ENCODE peak calls at places on chromosomes 16 and 17, in five cellular contexts. M is HCT116, B is GM12865, V is skeletal muscle cell, D is fibroblast of pulmonary artery. A is an unnamed sample.

GRCh38 chr16:56589141-56590039 is at the start of gene MT3:
- DNase-seq in M (no peak), V (no peak), B (no peak), D (no peak), A (no peak)

GRCh38 chr16:85350146-85350728 is 238.0 kb upstream of the CIBAR2 start:
- DNase-seq in V (no peak), B (no peak), D (no peak), M (no peak), A (no peak)

GRCh38 chr17:77952368-77952767 is 6.1 kb upstream of the TNRC6C start:
- DNase-seq in M (no peak), D (no peak), B (no peak), V (no peak), A (no peak)

GRCh38 chr16:85613609-85614337 is 651 bp downstream of the GSE1 start:
- DNase-seq in M (no peak), V (no peak), B (peak), D (no peak), A (peak)

GRCh38 chr17:61565213-61565612 is 25.8 kb downstream of the NACA2 start:
- DNase-seq in M (no peak), B (no peak), D (no peak), V (no peak), A (no peak)

GRCh38 chr17:63126607-63127006 is 160.6 kb downstream of the TANC2 start:
- DNase-seq in B (no peak), M (no peak), V (no peak), D (no peak), A (no peak)

GRCh38 chr16:57265850-57266530 is 18.5 kb downstream of the PLLP start:
- DNase-seq in D (peak), B (no peak), V (no peak), M (no peak), A (peak)

GRCh38 chr17:72122002-72122310 is 1.1 kb downstream of the SOX9 start:
- DNase-seq in V (no peak), D (peak), B (peak), M (no peak), A (peak)

GRCh38 chr16:81446318-81447275 is 2.0 kb downstream of the CMIP start:
- DNase-seq in D (no peak), B (peak), V (no peak), M (no peak), A (peak)

GRCh38 chr17:17079761-17080160 is 37.5 kb downstream of the MPRIP start:
- DNase-seq in B (no peak), D (no peak), V (no peak), M (no peak), A (peak)

GRCh38 chr17:81128774-81129173 is 36.5 kb upstream of the PVALEF start:
- DNase-seq in D (no peak), M (no peak), V (no peak), B (no peak), A (no peak)

GRCh38 chr16:31386157-31386984 is 6.8 kb upstream of the ITGAD start:
- DNase-seq in M (peak), B (peak), V (peak), D (peak), A (peak)

GRCh38 chr16:67538666-67539101 is 10.1 kb downstream of the RIPOR1 start:
- DNase-seq in V (no peak), M (no peak), B (no peak), D (peak), A (peak)

GRCh38 chr16:88524973-88525662 is 45.1 kb upstream of the ZC3H18 start:
- DNase-seq in V (no peak), D (no peak), B (no peak), M (no peak), A (no peak)

GRCh38 chr16:17723735-17724134 is 253.0 kb upstream of the XYLT1 start:
- DNase-seq in M (no peak), B (no peak), V (peak), D (no peak), A (peak)

GRCh38 chr17:71550675-71551074 is 570.1 kb upstream of the SOX9 start:
- DNase-seq in V (no peak), B (no peak), D (no peak), M (no peak), A (no peak)

GRCh38 chr16:89826531-89827382 is 1.5 kb upstream of the SPIRE2 start:
- DNase-seq in D (no peak), B (no peak), V (no peak), M (no peak), A (no peak)

GRCh38 chr17:45410144-45411091 is 22.3 kb downstream of the ARHGAP27 start:
- DNase-seq in V (no peak), B (peak), D (no peak), M (no peak), A (no peak)

GRCh38 chr17:51955245-51955644 is 203.3 kb downstream of the CA10 start:
- DNase-seq in B (no peak), D (no peak), M (no peak), V (no peak), A (no peak)

GRCh38 chr16:86096850-86097249 is 197.9 kb downstream of the IRF8 start:
- DNase-seq in M (no peak), V (no peak), B (no peak), D (no peak), A (no peak)

GRCh38 chr16:85860413-85861094 is 38.4 kb upstream of the IRF8 start:
- DNase-seq in B (peak), M (no peak), D (no peak), V (no peak), A (no peak)

GRCh38 chr17:67244621-67245072 is 349 bp downstream of the HELZ start:
- DNase-seq in M (no peak), B (no peak), V (no peak), D (no peak), A (no peak)

GRCh38 chr17:40351185-40352043 is 13.1 kb downstream of the GJD3 start:
- DNase-seq in B (no peak), V (no peak), M (no peak), D (no peak), A (no peak)

GRCh38 chr16:24758373-24758772 is 28.9 kb downstream of the TNRC6A start:
- DNase-seq in B (no peak), D (no peak), M (no peak), V (no peak), A (no peak)

GRCh38 chr16:23225634-23226033 is 43.1 kb downstream of the SCNN1G start:
- DNase-seq in B (no peak), M (no peak), D (no peak), V (no peak), A (no peak)

GRCh38 chr17:51604299-51605020 is 344.1 kb downstream of the UTP18 start:
- DNase-seq in M (no peak), V (no peak), B (no peak), D (no peak), A (no peak)

GRCh38 chr16:54503436-54503835 is 216.8 kb upstream of the IRX3 start:
- DNase-seq in V (no peak), B (no peak), D (peak), M (no peak), A (peak)

GRCh38 chr16:62194828-62195227 is 158.6 kb upstream of the CDH8 start:
- DNase-seq in D (no peak), B (peak), M (no peak), V (no peak), A (no peak)

GRCh38 chr16:15650698-15651161 is 685 bp downstream of the NDE1 start:
- DNase-seq in D (peak), B (peak), V (no peak), M (no peak), A (peak)

GRCh38 chr16:17228048-17228707 is 242.6 kb downstream of the XYLT1 start:
- DNase-seq in M (no peak), B (peak), V (no peak), D (no peak), A (no peak)

GRCh38 chr16:64705443-64705842 is 416.4 kb downstream of the CDH11 start:
- DNase-seq in D (no peak), B (no peak), M (no peak), V (peak), A (no peak)

GRCh38 chr17:59466943-59467801 is 98.2 kb upstream of the DHX40 start:
- DNase-seq in B (no peak), M (no peak), V (no peak), D (no peak), A (no peak)

GRCh38 chr16:9119795-9120194 is 28.4 kb downstream of the HAPSTR1 start:
- DNase-seq in M (no peak), D (peak), V (peak), B (no peak), A (peak)

GRCh38 chr16:3472878-3473595 is 22.3 kb downstream of the C16orf90 start:
- DNase-seq in V (no peak), M (no peak), D (no peak), B (no peak), A (no peak)

GRCh38 chr17:21376835-21377690 is 906 bp downstream of the KCNJ12 start:
- DNase-seq in D (peak), M (no peak), B (no peak), V (no peak), A (peak)

GRCh38 chr16:69348222-69348621 is 3.4 kb downstream of the TMED6 start:
- DNase-seq in D (no peak), M (no peak), B (no peak), V (no peak), A (no peak)

GRCh38 chr17:70355185-70355584 is 185.9 kb downstream of the KCNJ2 start:
- DNase-seq in B (no peak), M (no peak), D (no peak), V (no peak), A (no peak)

GRCh38 chr17:53313746-53314145 is 509.0 kb upstream of the KIF2B start:
- DNase-seq in M (no peak), B (no peak), V (no peak), D (peak), A (peak)

GRCh38 chr17:34139996-34140395 is 115.1 kb upstream of the CCL2 start:
- DNase-seq in M (no peak), B (no peak), D (no peak), V (no peak), A (no peak)

GRCh38 chr17:28895794-28896447 is 1.6 kb downstream of the FLOT2 start:
- DNase-seq in M (no peak), D (no peak), B (no peak), V (no peak), A (no peak)
- H3K4me3 ChIP-seq in M (peak), D (peak), B (peak), V (no peak), A (peak)

GRCh38 chr16:46621902-46622676 is 910 bp upstream of the SHCBP1 start:
- DNase-seq in V (no peak), M (no peak), B (no peak), D (no peak), A (no peak)
- H3K4me3 ChIP-seq in V (no peak), M (no peak), B (peak), D (no peak), A (no peak)

DNA sequence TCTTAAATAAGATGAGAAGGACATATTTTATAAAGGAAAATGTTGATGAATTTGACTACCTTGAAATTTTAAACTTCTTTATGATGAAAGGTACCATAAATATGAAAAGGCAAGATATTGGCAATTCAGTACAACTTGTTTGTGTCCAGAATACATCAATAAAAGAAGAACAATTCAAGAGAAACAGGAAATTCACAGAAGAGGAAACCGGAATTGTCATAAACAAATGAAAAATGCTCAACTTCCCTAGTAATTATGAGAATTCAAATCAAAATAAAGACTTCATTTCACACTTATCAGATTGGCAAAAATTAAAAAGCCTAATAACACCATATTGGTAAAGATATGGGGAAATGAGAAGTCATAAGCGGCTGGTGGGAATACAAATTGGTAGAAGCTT is 54.3 kb downstream of the WSB1 start:
- DNase-seq in D (no peak), V (no peak), M (no peak), B (no peak), A (no peak)
- H3K4me3 ChIP-seq in D (no peak), V (no peak), M (peak), B (peak), A (no peak)

DNA sequence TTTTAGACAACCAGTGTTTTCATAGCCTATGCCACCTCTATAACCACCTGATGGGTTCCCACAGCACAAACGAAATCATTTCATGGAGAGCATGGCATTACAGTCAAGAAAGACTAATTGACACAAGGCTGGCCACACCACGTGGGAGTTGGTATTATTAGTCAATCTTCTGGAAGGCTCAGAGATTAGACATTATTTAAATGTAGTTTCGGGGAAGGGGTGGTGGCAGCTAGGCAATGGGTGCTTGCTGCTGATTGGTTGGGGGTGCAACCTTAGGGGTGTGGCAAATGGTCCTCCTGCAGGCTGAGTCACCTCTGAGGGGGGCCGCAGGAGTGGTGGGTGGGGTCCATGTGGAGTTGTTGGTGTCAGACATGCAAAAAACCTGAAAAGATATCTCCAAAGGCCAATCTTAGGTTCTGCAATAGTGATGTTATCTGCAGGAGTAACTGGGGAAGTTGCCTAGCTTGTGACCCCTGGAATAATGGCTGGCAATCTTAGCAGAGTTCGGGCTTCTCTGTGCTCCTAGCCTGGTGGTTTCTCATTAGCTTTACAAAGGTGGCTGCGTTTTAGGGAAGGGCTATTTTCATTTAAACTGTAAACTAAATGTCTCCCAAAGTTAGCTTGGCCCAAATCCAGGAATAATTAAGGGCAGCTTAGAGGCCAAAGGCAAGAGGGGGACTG is 4.6 kb downstream of the TEN1 start:
- DNase-seq in V (no peak), B (no peak), M (no peak), D (no peak), A (no peak)
- H3K4me3 ChIP-seq in V (no peak), B (no peak), M (no peak), D (no peak), A (no peak)

DNA sequence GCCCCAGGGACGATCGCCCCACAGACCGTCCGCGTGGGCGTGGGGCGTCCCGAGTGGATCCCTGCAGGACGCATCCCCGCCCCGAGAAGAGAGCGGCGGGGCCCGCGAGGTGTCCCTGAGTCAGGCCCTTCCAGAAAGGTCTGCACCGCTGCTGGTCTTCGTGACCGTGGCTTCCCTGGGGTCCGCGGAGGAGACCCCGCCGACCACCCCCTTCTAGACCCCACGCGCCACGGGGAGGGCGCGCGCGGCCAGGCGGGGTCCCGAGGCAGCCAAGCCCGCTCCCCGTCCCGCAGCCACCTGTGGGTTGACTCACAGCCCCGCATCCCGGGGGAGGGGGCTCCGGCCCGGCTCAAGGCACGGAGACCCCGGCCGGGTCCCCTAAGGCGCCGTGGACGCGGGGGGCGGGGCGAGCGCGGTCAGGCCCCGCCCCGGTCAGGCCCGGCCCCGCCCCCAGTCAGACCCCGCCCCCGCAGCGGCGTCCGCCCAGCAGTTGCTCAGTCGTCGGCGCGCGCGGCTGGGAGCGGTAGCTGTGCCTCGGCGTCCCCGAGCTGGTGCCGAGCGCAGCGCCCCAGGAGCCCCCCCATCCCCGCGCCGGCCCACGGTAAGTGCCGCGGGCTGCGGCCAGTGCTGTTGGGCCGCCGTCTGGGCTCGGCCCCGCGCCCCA is at the start of gene BAIAP3:
- DNase-seq in M (no peak), B (peak), V (no peak), D (peak), A (peak)
- H3K4me3 ChIP-seq in M (peak), B (no peak), V (peak), D (peak), A (peak)

GRCh38 chr16:77111057-77111456 is 79.9 kb upstream of the MON1B start:
- DNase-seq in M (no peak), V (no peak), B (no peak), D (no peak), A (no peak)
- H3K4me3 ChIP-seq in M (no peak), V (no peak), B (no peak), D (no peak), A (no peak)

DNA sequence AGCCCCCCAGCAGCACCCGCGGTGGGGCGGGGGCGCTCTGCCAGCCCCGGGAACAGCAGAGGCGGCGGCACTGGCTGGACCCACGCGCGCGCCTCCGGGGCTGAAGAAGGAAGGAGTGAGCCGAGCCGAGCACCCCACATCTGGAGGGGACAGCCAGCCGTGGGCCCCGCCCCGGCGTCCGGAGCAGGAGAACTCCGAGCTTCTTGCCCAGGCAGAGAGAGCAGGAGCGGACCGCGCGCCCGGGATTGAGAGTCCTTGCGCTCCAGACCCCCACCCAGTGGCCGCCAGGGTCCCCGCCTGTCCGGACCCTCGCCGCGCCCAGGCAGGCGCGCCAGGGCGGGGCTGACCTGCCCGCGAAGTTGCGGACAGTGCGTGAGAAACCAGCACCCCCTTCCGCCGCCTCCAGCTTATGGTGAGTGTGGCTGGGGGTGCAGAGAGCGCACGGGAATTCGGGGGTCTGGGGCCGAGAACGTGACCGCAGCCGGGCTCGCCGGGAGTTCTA is 921.9 kb upstream of the EEF2KMT start:
- DNase-seq in V (no peak), B (no peak), M (no peak), D (no peak), A (no peak)
- H3K4me3 ChIP-seq in V (no peak), B (no peak), M (no peak), D (no peak), A (no peak)

GRCh38 chr17:50210249-50211225 is 9.1 kb upstream of the COL1A1 start:
- DNase-seq in D (peak), B (no peak), M (no peak), V (peak), A (peak)
- H3K4me3 ChIP-seq in D (peak), B (no peak), M (no peak), V (peak), A (peak)